ENCODE peak calls at places on chromosomes 5 and 9, in ten cellular contexts. One of them, this sample, is unnamed.

GRCh38 chr9:100505564-100506159 is 32.7 kb downstream of the TMEFF1 start:
- DNase-seq in spleen: peak; percentile 69
- DNase-seq in vagina: no peak
- DNase-seq in SK-N-SH: peak; percentile 34
- DNase-seq in sigmoid colon: no peak
- DNase-seq in GM23338: peak; percentile 98
- DNase-seq in stomach: peak; percentile 65
- DNase-seq in HL-60: peak; percentile 17
- DNase-seq in upper lobe of left lung: peak; percentile 53
- DNase-seq in prostate gland: peak; percentile 6
- DNase-seq in this sample: peak; percentile 61

GRCh38 chr5:45060686-45061085 is 251.9 kb downstream of the MRPS30 start:
- DNase-seq in spleen: no peak
- DNase-seq in vagina: no peak
- DNase-seq in SK-N-SH: no peak
- DNase-seq in sigmoid colon: no peak
- DNase-seq in GM23338: peak; percentile 86
- DNase-seq in stomach: no peak
- DNase-seq in HL-60: no peak
- DNase-seq in upper lobe of left lung: no peak
- DNase-seq in prostate gland: no peak
- DNase-seq in this sample: no peak

GRCh38 chr5:134525687-134526482 is 415 bp downstream of the JADE2 start:
- DNase-seq in spleen: peak; percentile 92
- DNase-seq in vagina: no peak
- DNase-seq in SK-N-SH: peak; percentile 88
- DNase-seq in sigmoid colon: peak; percentile 91
- DNase-seq in GM23338: peak; percentile 75
- DNase-seq in stomach: peak; percentile 71
- DNase-seq in HL-60: peak; percentile 52
- DNase-seq in upper lobe of left lung: peak; percentile 75
- DNase-seq in prostate gland: peak; percentile 71
- DNase-seq in this sample: peak; percentile 76

GRCh38 chr5:119105971-119106370 is 35.1 kb downstream of the DMXL1 start:
- DNase-seq in spleen: no peak
- DNase-seq in vagina: no peak
- DNase-seq in SK-N-SH: no peak
- DNase-seq in sigmoid colon: no peak
- DNase-seq in GM23338: peak; percentile 18
- DNase-seq in stomach: no peak
- DNase-seq in HL-60: no peak
- DNase-seq in upper lobe of left lung: no peak
- DNase-seq in prostate gland: no peak
- DNase-seq in this sample: no peak

GRCh38 chr9:93931905-93932304 is 23.2 kb downstream of the BARX1 start:
- DNase-seq in spleen: no peak
- DNase-seq in vagina: no peak
- DNase-seq in SK-N-SH: no peak
- DNase-seq in sigmoid colon: no peak
- DNase-seq in GM23338: no peak
- DNase-seq in stomach: no peak
- DNase-seq in HL-60: no peak
- DNase-seq in upper lobe of left lung: no peak
- DNase-seq in prostate gland: no peak
- DNase-seq in this sample: no peak

GRCh38 chr5:157328277-157328912 is 62.5 kb downstream of the CYFIP2 start:
- DNase-seq in spleen: peak; percentile 86
- DNase-seq in vagina: no peak
- DNase-seq in SK-N-SH: peak; percentile 88
- DNase-seq in sigmoid colon: peak; percentile 84
- DNase-seq in GM23338: peak; percentile 89
- DNase-seq in stomach: peak; percentile 63
- DNase-seq in HL-60: peak; percentile 95
- DNase-seq in upper lobe of left lung: peak; percentile 76
- DNase-seq in prostate gland: peak; percentile 64
- DNase-seq in this sample: peak; percentile 71

GRCh38 chr9:27468450-27469110 is 55.5 kb upstream of the IFNK start:
- DNase-seq in spleen: peak; percentile 56
- DNase-seq in vagina: no peak
- DNase-seq in SK-N-SH: no peak
- DNase-seq in sigmoid colon: no peak
- DNase-seq in GM23338: no peak
- DNase-seq in stomach: no peak
- DNase-seq in HL-60: no peak
- DNase-seq in upper lobe of left lung: no peak
- DNase-seq in prostate gland: no peak
- DNase-seq in this sample: no peak

GRCh38 chr9:132391446-132391845 is 15.2 kb downstream of the TTF1 start:
- DNase-seq in spleen: no peak
- DNase-seq in vagina: no peak
- DNase-seq in SK-N-SH: no peak
- DNase-seq in sigmoid colon: no peak
- DNase-seq in GM23338: no peak
- DNase-seq in stomach: no peak
- DNase-seq in HL-60: no peak
- DNase-seq in upper lobe of left lung: no peak
- DNase-seq in prostate gland: no peak
- DNase-seq in this sample: no peak

GRCh38 chr5:156942064-156942463 is 21.0 kb downstream of the TIMD4 start:
- DNase-seq in spleen: no peak
- DNase-seq in vagina: no peak
- DNase-seq in SK-N-SH: no peak
- DNase-seq in sigmoid colon: no peak
- DNase-seq in GM23338: no peak
- DNase-seq in stomach: no peak
- DNase-seq in HL-60: no peak
- DNase-seq in upper lobe of left lung: no peak
- DNase-seq in prostate gland: no peak
- DNase-seq in this sample: no peak

GRCh38 chr5:79702606-79703380 is 13.2 kb downstream of the CMYA5 start:
- DNase-seq in spleen: no peak
- DNase-seq in vagina: no peak
- DNase-seq in SK-N-SH: peak; percentile 62
- DNase-seq in sigmoid colon: no peak
- DNase-seq in GM23338: peak; percentile 60
- DNase-seq in stomach: no peak
- DNase-seq in HL-60: peak; percentile 68
- DNase-seq in upper lobe of left lung: no peak
- DNase-seq in prostate gland: no peak
- DNase-seq in this sample: peak; percentile 7

GRCh38 chr5:33105521-33105941 is 335.2 kb upstream of the TARS1 start:
- DNase-seq in spleen: no peak
- DNase-seq in vagina: no peak
- DNase-seq in SK-N-SH: no peak
- DNase-seq in sigmoid colon: no peak
- DNase-seq in GM23338: no peak
- DNase-seq in stomach: no peak
- DNase-seq in HL-60: no peak
- DNase-seq in upper lobe of left lung: no peak
- DNase-seq in prostate gland: no peak
- DNase-seq in this sample: peak; percentile 39

GRCh38 chr5:132483661-132484385 is 6.8 kb downstream of the IRF1 start:
- DNase-seq in spleen: peak; percentile 74
- DNase-seq in vagina: no peak
- DNase-seq in SK-N-SH: no peak
- DNase-seq in sigmoid colon: peak; percentile 57
- DNase-seq in GM23338: no peak
- DNase-seq in stomach: peak; percentile 20
- DNase-seq in HL-60: no peak
- DNase-seq in upper lobe of left lung: no peak
- DNase-seq in prostate gland: no peak
- DNase-seq in this sample: no peak
- TF ChIP-seq POLR2AphosphoS5 in spleen: peak; percentile 47
- TF ChIP-seq POLR2AphosphoS5 in vagina: no peak
- TF ChIP-seq POLR2AphosphoS5 in SK-N-SH: no peak
- TF ChIP-seq POLR2AphosphoS5 in sigmoid colon: no peak
- TF ChIP-seq POLR2AphosphoS5 in GM23338: no peak
- TF ChIP-seq POLR2AphosphoS5 in stomach: no peak
- TF ChIP-seq POLR2AphosphoS5 in HL-60: no peak
- TF ChIP-seq POLR2AphosphoS5 in upper lobe of left lung: no peak
- TF ChIP-seq POLR2AphosphoS5 in prostate gland: no peak
- TF ChIP-seq POLR2AphosphoS5 in this sample: no peak

DNA sequence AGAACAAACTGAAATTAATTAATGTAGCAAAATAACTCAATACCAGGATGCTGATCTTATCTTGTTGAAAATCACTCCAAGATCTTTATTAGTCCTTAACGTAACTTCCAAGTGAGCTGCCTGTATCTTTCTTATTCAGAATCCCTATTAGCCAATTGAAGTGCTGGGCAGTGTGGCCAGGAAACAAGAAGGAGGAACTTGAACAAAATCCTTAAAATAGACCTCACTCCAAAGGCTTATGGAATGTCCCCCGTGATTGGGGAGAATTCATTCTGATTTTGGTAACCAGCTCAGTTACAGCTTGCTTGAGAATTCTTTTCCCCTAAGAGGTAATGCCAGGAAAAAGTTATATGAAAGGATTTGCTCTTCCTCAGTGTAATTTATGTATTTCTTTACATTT is 171.0 kb downstream of the DEPDC1B start:
- DNase-seq in spleen: no peak
- DNase-seq in vagina: no peak
- DNase-seq in SK-N-SH: no peak
- DNase-seq in sigmoid colon: no peak
- DNase-seq in GM23338: no peak
- DNase-seq in stomach: no peak
- DNase-seq in HL-60: no peak
- DNase-seq in upper lobe of left lung: no peak
- DNase-seq in prostate gland: no peak
- DNase-seq in this sample: no peak
- TF ChIP-seq POLR2AphosphoS5 in spleen: no peak
- TF ChIP-seq POLR2AphosphoS5 in vagina: no peak
- TF ChIP-seq POLR2AphosphoS5 in SK-N-SH: no peak
- TF ChIP-seq POLR2AphosphoS5 in sigmoid colon: no peak
- TF ChIP-seq POLR2AphosphoS5 in GM23338: no peak
- TF ChIP-seq POLR2AphosphoS5 in stomach: no peak
- TF ChIP-seq POLR2AphosphoS5 in HL-60: no peak
- TF ChIP-seq POLR2AphosphoS5 in upper lobe of left lung: no peak
- TF ChIP-seq POLR2AphosphoS5 in prostate gland: no peak
- TF ChIP-seq POLR2AphosphoS5 in this sample: no peak

GRCh38 chr5:43120720-43121564 is at the start of gene ZNF131:
- DNase-seq in spleen: peak; percentile 100
- DNase-seq in vagina: peak; percentile 97
- DNase-seq in SK-N-SH: peak; percentile 95
- DNase-seq in sigmoid colon: peak; percentile 98
- DNase-seq in GM23338: peak; percentile 97
- DNase-seq in stomach: peak; percentile 97
- DNase-seq in HL-60: peak; percentile 87
- DNase-seq in upper lobe of left lung: peak; percentile 96
- DNase-seq in prostate gland: peak; percentile 95
- DNase-seq in this sample: peak; percentile 97
- TF ChIP-seq POLR2AphosphoS5 in spleen: peak; percentile 96
- TF ChIP-seq POLR2AphosphoS5 in vagina: peak; percentile 84
- TF ChIP-seq POLR2AphosphoS5 in SK-N-SH: peak; percentile 90
- TF ChIP-seq POLR2AphosphoS5 in sigmoid colon: peak; percentile 83
- TF ChIP-seq POLR2AphosphoS5 in GM23338: peak; percentile 85
- TF ChIP-seq POLR2AphosphoS5 in stomach: peak; percentile 82
- TF ChIP-seq POLR2AphosphoS5 in HL-60: peak; percentile 94
- TF ChIP-seq POLR2AphosphoS5 in upper lobe of left lung: peak; percentile 19
- TF ChIP-seq POLR2AphosphoS5 in prostate gland: peak; percentile 93
- TF ChIP-seq POLR2AphosphoS5 in this sample: peak; percentile 90

GRCh38 chr5:150412319-150413175 is at the start of gene CD74:
- DNase-seq in spleen: peak; percentile 97
- DNase-seq in vagina: no peak
- DNase-seq in SK-N-SH: peak; percentile 53
- DNase-seq in sigmoid colon: peak; percentile 89
- DNase-seq in GM23338: peak; percentile 87
- DNase-seq in stomach: peak; percentile 95
- DNase-seq in HL-60: peak; percentile 56
- DNase-seq in upper lobe of left lung: peak; percentile 99
- DNase-seq in prostate gland: peak; percentile 86
- DNase-seq in this sample: peak; percentile 42

GRCh38 chr5:150410524-150411244 is 2.0 kb downstream of the CD74 start:
- DNase-seq in spleen: peak; percentile 75
- DNase-seq in vagina: no peak
- DNase-seq in SK-N-SH: peak; percentile 80
- DNase-seq in sigmoid colon: peak; percentile 88
- DNase-seq in GM23338: peak; percentile 86
- DNase-seq in stomach: peak; percentile 79
- DNase-seq in HL-60: peak; percentile 70
- DNase-seq in upper lobe of left lung: peak; percentile 76
- DNase-seq in prostate gland: peak; percentile 66
- DNase-seq in this sample: peak; percentile 78

GRCh38 chr5:150411245-150411979 is 1.3 kb downstream of the CD74 start:
- DNase-seq in spleen: peak; percentile 90
- DNase-seq in vagina: no peak
- DNase-seq in SK-N-SH: no peak
- DNase-seq in sigmoid colon: no peak
- DNase-seq in GM23338: peak; percentile 70
- DNase-seq in stomach: peak; percentile 77
- DNase-seq in HL-60: peak; percentile 25
- DNase-seq in upper lobe of left lung: peak; percentile 93
- DNase-seq in prostate gland: no peak
- DNase-seq in this sample: no peak

GRCh38 chr5:150407097-150407720 is 5.5 kb downstream of the CD74 start:
- DNase-seq in spleen: peak; percentile 86
- DNase-seq in vagina: no peak
- DNase-seq in SK-N-SH: no peak
- DNase-seq in sigmoid colon: no peak
- DNase-seq in GM23338: no peak
- DNase-seq in stomach: no peak
- DNase-seq in HL-60: no peak
- DNase-seq in upper lobe of left lung: no peak
- DNase-seq in prostate gland: no peak
- DNase-seq in this sample: no peak

DNA sequence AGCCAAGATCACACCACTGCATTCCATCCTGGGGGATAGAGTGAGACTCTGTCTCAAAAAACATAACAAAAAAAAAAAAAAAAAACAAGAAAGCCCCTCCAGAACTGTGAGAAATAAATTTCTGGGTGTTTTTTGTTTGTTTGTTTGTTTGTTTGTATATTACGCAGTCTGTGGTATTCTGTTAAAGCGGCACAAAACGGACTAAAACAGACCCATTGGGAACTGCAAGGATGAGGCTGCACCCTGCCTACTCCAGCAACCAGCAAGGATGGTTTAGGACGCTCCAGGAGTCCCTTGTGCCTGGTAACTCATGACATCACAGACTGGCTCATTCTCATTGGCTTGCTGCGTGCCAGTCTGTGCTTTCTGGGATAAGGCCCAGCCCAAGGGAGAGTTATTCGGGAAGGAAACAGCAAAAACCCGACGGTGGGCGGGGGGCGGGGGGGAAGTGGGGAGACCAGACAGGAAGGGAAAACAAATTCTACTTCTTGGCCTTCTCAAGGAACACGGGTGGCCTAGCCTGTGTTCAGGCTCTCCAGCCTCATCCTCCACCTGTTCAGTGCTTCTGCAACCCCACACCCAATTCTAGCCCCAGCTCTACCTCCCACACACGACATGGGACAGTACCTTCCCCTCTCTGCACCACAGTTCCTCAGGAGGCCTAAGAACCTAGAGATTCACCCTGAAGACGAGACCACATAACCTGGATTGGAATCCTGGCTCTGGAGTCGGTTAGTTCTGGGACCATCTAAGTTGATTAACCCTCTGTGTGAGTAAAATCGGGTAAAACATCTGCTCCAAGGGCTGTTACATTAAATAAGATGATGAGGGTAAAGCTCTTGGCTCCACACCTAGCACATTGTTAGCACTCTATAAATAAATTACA is 2.8 kb downstream of the CD74 start:
- DNase-seq in spleen: peak; percentile 85
- DNase-seq in vagina: peak; percentile 94
- DNase-seq in SK-N-SH: peak; percentile 91
- DNase-seq in sigmoid colon: peak; percentile 91
- DNase-seq in GM23338: peak; percentile 95
- DNase-seq in stomach: peak; percentile 85
- DNase-seq in HL-60: peak; percentile 66
- DNase-seq in upper lobe of left lung: peak; percentile 96
- DNase-seq in prostate gland: peak; percentile 78
- DNase-seq in this sample: peak; percentile 93
- TF ChIP-seq POLR2AphosphoS5 in spleen: peak; percentile 72
- TF ChIP-seq POLR2AphosphoS5 in vagina: no peak
- TF ChIP-seq POLR2AphosphoS5 in SK-N-SH: no peak
- TF ChIP-seq POLR2AphosphoS5 in sigmoid colon: no peak
- TF ChIP-seq POLR2AphosphoS5 in GM23338: no peak
- TF ChIP-seq POLR2AphosphoS5 in stomach: no peak
- TF ChIP-seq POLR2AphosphoS5 in HL-60: no peak
- TF ChIP-seq POLR2AphosphoS5 in upper lobe of left lung: peak; percentile 24
- TF ChIP-seq POLR2AphosphoS5 in prostate gland: peak; percentile 51
- TF ChIP-seq POLR2AphosphoS5 in this sample: no peak